ENCODE peak calls at places on chromosome 11, in nine cellular contexts. One of them, this sample, is unnamed.

GRCh38 chr11:120500414-120500936 is 11.1 kb upstream of the GRIK4 start:
- DNase-seq in A172: no peak
- DNase-seq in HFF-Myc: no peak
- DNase-seq in MCF 10A: no peak
- DNase-seq in EL: no peak
- DNase-seq in stimulated activated CD4-positive, alpha-beta T cell treated with anti-CD3 and anti-CD28 coated beads, Interleukin-1b, Interleukin-23, amount 100 ng/mL, for 1 hour: no peak
- DNase-seq in activated T-cell treated with anti-CD3 and anti-CD28 coated beads for 1 hour: no peak
- DNase-seq in testis: no peak
- DNase-seq in cortex of kidney: no peak
- DNase-seq in this sample: no peak

GRCh38 chr11:122920579-122920978 is 38.0 kb downstream of the JHY start:
- DNase-seq in A172: no peak
- DNase-seq in HFF-Myc: no peak
- DNase-seq in MCF 10A: no peak
- DNase-seq in EL: no peak
- DNase-seq in stimulated activated CD4-positive, alpha-beta T cell treated with anti-CD3 and anti-CD28 coated beads, Interleukin-1b, Interleukin-23, amount 100 ng/mL, for 1 hour: no peak
- DNase-seq in activated T-cell treated with anti-CD3 and anti-CD28 coated beads for 1 hour: no peak
- DNase-seq in testis: no peak
- DNase-seq in cortex of kidney: no peak
- DNase-seq in this sample: peak; percentile 59

GRCh38 chr11:15113381-15113780 is 1.3 kb upstream of the INSC start:
- DNase-seq in A172: no peak
- DNase-seq in HFF-Myc: no peak
- DNase-seq in MCF 10A: no peak
- DNase-seq in EL: no peak
- DNase-seq in stimulated activated CD4-positive, alpha-beta T cell treated with anti-CD3 and anti-CD28 coated beads, Interleukin-1b, Interleukin-23, amount 100 ng/mL, for 1 hour: no peak
- DNase-seq in activated T-cell treated with anti-CD3 and anti-CD28 coated beads for 1 hour: no peak
- DNase-seq in testis: no peak
- DNase-seq in cortex of kidney: no peak
- DNase-seq in this sample: no peak

GRCh38 chr11:126307706-126308105 is 3.8 kb downstream of the DCPS start:
- DNase-seq in A172: no peak
- DNase-seq in HFF-Myc: no peak
- DNase-seq in MCF 10A: peak; percentile 45
- DNase-seq in EL: peak; percentile 56
- DNase-seq in stimulated activated CD4-positive, alpha-beta T cell treated with anti-CD3 and anti-CD28 coated beads, Interleukin-1b, Interleukin-23, amount 100 ng/mL, for 1 hour: no peak
- DNase-seq in activated T-cell treated with anti-CD3 and anti-CD28 coated beads for 1 hour: no peak
- DNase-seq in testis: peak; percentile 55
- DNase-seq in cortex of kidney: no peak
- DNase-seq in this sample: no peak

GRCh38 chr11:43927070-43927469 is 15.4 kb upstream of the C11orf96 start:
- DNase-seq in A172: no peak
- DNase-seq in HFF-Myc: no peak
- DNase-seq in MCF 10A: no peak
- DNase-seq in EL: no peak
- DNase-seq in stimulated activated CD4-positive, alpha-beta T cell treated with anti-CD3 and anti-CD28 coated beads, Interleukin-1b, Interleukin-23, amount 100 ng/mL, for 1 hour: no peak
- DNase-seq in activated T-cell treated with anti-CD3 and anti-CD28 coated beads for 1 hour: no peak
- DNase-seq in testis: no peak
- DNase-seq in cortex of kidney: no peak
- DNase-seq in this sample: no peak

GRCh38 chr11:64553554-64554201 is 37.3 kb upstream of the SLC22A12 start:
- DNase-seq in A172: peak; percentile 17
- DNase-seq in HFF-Myc: peak; percentile 9
- DNase-seq in MCF 10A: peak; percentile 47
- DNase-seq in EL: peak; percentile 52
- DNase-seq in stimulated activated CD4-positive, alpha-beta T cell treated with anti-CD3 and anti-CD28 coated beads, Interleukin-1b, Interleukin-23, amount 100 ng/mL, for 1 hour: peak; percentile 32
- DNase-seq in activated T-cell treated with anti-CD3 and anti-CD28 coated beads for 1 hour: peak; percentile 45
- DNase-seq in testis: peak; percentile 83
- DNase-seq in cortex of kidney: no peak
- DNase-seq in this sample: no peak

GRCh38 chr11:23586188-23586587 is 725.9 kb upstream of the CCDC179 start:
- DNase-seq in A172: no peak
- DNase-seq in HFF-Myc: no peak
- DNase-seq in MCF 10A: no peak
- DNase-seq in EL: no peak
- DNase-seq in stimulated activated CD4-positive, alpha-beta T cell treated with anti-CD3 and anti-CD28 coated beads, Interleukin-1b, Interleukin-23, amount 100 ng/mL, for 1 hour: no peak
- DNase-seq in activated T-cell treated with anti-CD3 and anti-CD28 coated beads for 1 hour: no peak
- DNase-seq in testis: no peak
- DNase-seq in cortex of kidney: no peak
- DNase-seq in this sample: no peak

GRCh38 chr11:40797981-40798380 is 661.5 kb downstream of the LRRC4C start:
- DNase-seq in A172: no peak
- DNase-seq in HFF-Myc: no peak
- DNase-seq in MCF 10A: peak; percentile 63
- DNase-seq in EL: no peak
- DNase-seq in stimulated activated CD4-positive, alpha-beta T cell treated with anti-CD3 and anti-CD28 coated beads, Interleukin-1b, Interleukin-23, amount 100 ng/mL, for 1 hour: no peak
- DNase-seq in activated T-cell treated with anti-CD3 and anti-CD28 coated beads for 1 hour: no peak
- DNase-seq in testis: no peak
- DNase-seq in cortex of kidney: no peak
- DNase-seq in this sample: no peak

GRCh38 chr11:77107950-77108349 is 5.3 kb downstream of the OMP start:
- DNase-seq in A172: peak; percentile 98
- DNase-seq in HFF-Myc: peak; percentile 53
- DNase-seq in MCF 10A: peak; percentile 92
- DNase-seq in EL: peak; percentile 96
- DNase-seq in stimulated activated CD4-positive, alpha-beta T cell treated with anti-CD3 and anti-CD28 coated beads, Interleukin-1b, Interleukin-23, amount 100 ng/mL, for 1 hour: no peak
- DNase-seq in activated T-cell treated with anti-CD3 and anti-CD28 coated beads for 1 hour: no peak
- DNase-seq in testis: peak; percentile 89
- DNase-seq in cortex of kidney: no peak
- DNase-seq in this sample: no peak

GRCh38 chr11:1053121-1053901 is 16.8 kb upstream of the MUC6 start:
- DNase-seq in A172: no peak
- DNase-seq in HFF-Myc: no peak
- DNase-seq in MCF 10A: no peak
- DNase-seq in EL: no peak
- DNase-seq in stimulated activated CD4-positive, alpha-beta T cell treated with anti-CD3 and anti-CD28 coated beads, Interleukin-1b, Interleukin-23, amount 100 ng/mL, for 1 hour: no peak
- DNase-seq in activated T-cell treated with anti-CD3 and anti-CD28 coated beads for 1 hour: no peak
- DNase-seq in testis: no peak
- DNase-seq in cortex of kidney: no peak
- DNase-seq in this sample: peak; percentile 39

GRCh38 chr11:63841554-63841953 is 2.6 kb downstream of the MARK2 start:
- DNase-seq in A172: peak; percentile 19
- DNase-seq in HFF-Myc: no peak
- DNase-seq in MCF 10A: peak; percentile 46
- DNase-seq in EL: peak; percentile 57
- DNase-seq in stimulated activated CD4-positive, alpha-beta T cell treated with anti-CD3 and anti-CD28 coated beads, Interleukin-1b, Interleukin-23, amount 100 ng/mL, for 1 hour: no peak
- DNase-seq in activated T-cell treated with anti-CD3 and anti-CD28 coated beads for 1 hour: no peak
- DNase-seq in testis: no peak
- DNase-seq in cortex of kidney: no peak
- DNase-seq in this sample: peak; percentile 69

This sample was measured in lower lobe of right lung.